ENCODE peak calls at places on chromosomes 3 and 15, in eight cellular contexts. N is HCT116; H is activated CD8-positive, alpha-beta memory T cell treated with anti-CD3 and anti-CD28 coated beads, Interleukin-2, amount 10 ng/mL, durations not matched to agents 7 days and 5 days; F is K562; T is CD4-positive, CD25-positive, alpha-beta regulatory T cell; B is activated naive CD8-positive, alpha-beta T cell treated with anti-CD3 and anti-CD28 coated beads, Interleukin-2, amount 10 ng/mL, durations not matched to agents 7 days and 5 days; I is heart left ventricle; A is IMR-90. L is an unnamed sample.

GRCh38 chr3:193791041-193792032 is 198.3 kb downstream of the OPA1 start:
- ATAC-seq in N (no peak), H (no peak), F (no peak), T (no peak), B (no peak), I (no peak), A (no peak), L (no peak)

GRCh38 chr15:27495963-27496459 is 525.0 kb downstream of the GABRG3 start:
- ATAC-seq in N (no peak), H (no peak), F (no peak), T (no peak), B (no peak), I (no peak), A (no peak), L (no peak)

GRCh38 chr15:88232771-88233170 is 23.8 kb downstream of the NTRK3 start:
- ATAC-seq in N (no peak), H (no peak), F (no peak), T (no peak), B (no peak), I (no peak), A (no peak), L (no peak)

GRCh38 chr3:142852009-142852408 is 36.9 kb downstream of the PCOLCE2 start:
- ATAC-seq in N (no peak), H (peak), F (no peak), T (no peak), B (no peak), I (no peak), A (no peak), L (no peak)

GRCh38 chr3:123700791-123701712 is 116.2 kb upstream of the HACD2 start:
- ATAC-seq in N (no peak), H (no peak), F (no peak), T (no peak), B (no peak), I (peak), A (peak), L (no peak)

GRCh38 chr3:197718904-197719303 is 17.8 kb downstream of the RUBCN start:
- ATAC-seq in N (peak), H (no peak), F (no peak), T (no peak), B (no peak), I (no peak), A (peak), L (no peak)

GRCh38 chr15:62135532-62136134 is 29.5 kb downstream of the C2CD4B start:
- ATAC-seq in N (no peak), H (no peak), F (no peak), T (no peak), B (no peak), I (no peak), A (no peak), L (no peak)

GRCh38 chr15:58726867-58727266 is 22.6 kb downstream of the ADAM10 start:
- ATAC-seq in N (no peak), H (no peak), F (no peak), T (no peak), B (no peak), I (no peak), A (no peak), L (peak)

GRCh38 chr3:189860296-189860695 is 229.1 kb downstream of the TP63 start:
- ATAC-seq in N (no peak), H (no peak), F (no peak), T (no peak), B (no peak), I (no peak), A (no peak), L (no peak)

GRCh38 chr3:5304789-5305680 is 117.5 kb downstream of the EDEM1 start:
- ATAC-seq in N (peak), H (no peak), F (peak), T (no peak), B (no peak), I (peak), A (peak), L (peak)

GRCh38 chr15:61500951-61501350 is 271.8 kb upstream of the RORA start:
- ATAC-seq in N (no peak), H (no peak), F (no peak), T (no peak), B (no peak), I (no peak), A (no peak), L (no peak)

GRCh38 chr3:196202516-196202970 is 8.7 kb downstream of the ZDHHC19 start:
- ATAC-seq in N (no peak), H (no peak), F (peak), T (no peak), B (no peak), I (no peak), A (peak), L (peak)

GRCh38 chr3:8473029-8473428 is 28.6 kb upstream of the LMCD1 start:
- ATAC-seq in N (no peak), H (no peak), F (no peak), T (no peak), B (no peak), I (no peak), A (no peak), L (no peak)

GRCh38 chr3:101219842-101220560 is 100.4 kb downstream of the IMPG2 start:
- ATAC-seq in N (no peak), H (no peak), F (no peak), T (no peak), B (no peak), I (no peak), A (no peak), L (no peak)

GRCh38 chr15:60695713-60696522 is 217.0 kb upstream of the ICE2 start:
- ATAC-seq in N (no peak), H (peak), F (no peak), T (no peak), B (peak), I (no peak), A (peak), L (peak)

GRCh38 chr3:24687646-24688045 is 193.0 kb upstream of the THRB start:
- ATAC-seq in N (no peak), H (no peak), F (no peak), T (no peak), B (no peak), I (no peak), A (no peak), L (no peak)

GRCh38 chr15:74933573-74933972 is 4.3 kb downstream of the COX5A start:
- ATAC-seq in N (no peak), H (no peak), F (no peak), T (no peak), B (no peak), I (no peak), A (no peak), L (no peak)

GRCh38 chr3:76131396-76132153 is 346.2 kb upstream of the ZNF717 start:
- ATAC-seq in N (no peak), H (no peak), F (no peak), T (no peak), B (no peak), I (no peak), A (peak), L (no peak)

GRCh38 chr15:65365229-65365628 is 12.6 kb downstream of the IGDCC3 start:
- ATAC-seq in N (no peak), H (no peak), F (peak), T (no peak), B (no peak), I (no peak), A (peak), L (no peak)

GRCh38 chr3:147540921-147541320 is 131.8 kb downstream of the ZIC1 start:
- ATAC-seq in N (no peak), H (no peak), F (no peak), T (no peak), B (no peak), I (no peak), A (no peak), L (no peak)